ENCODE peak calls at places on chromosomes 5 and 9, in ten cellular contexts. C is T-helper 1 cell; Q is RWPE1; J is caudate nucleus; B is nucleus accumbens; W is astrocyte of the cerebellum; M is activated gamma-delta T cell treated with Interleukin-2 at 50 U/mL for 16 hours; L is NB4; E is skeletal muscle cell; S is stimulated activated CD4-positive, alpha-beta T cell treated with anti-CD3 and anti-CD28 coated beads, Interleukin-12 subunit alpha, Interleukin-12 subunit beta, amount 100 ng/mL, for 24 hours. I is an unnamed sample.
A peak's percentile ranks its signal among the peaks of the same experiment; 100 is the strongest.

GRCh38 chr9:123377211-123377971 is 21.4 kb downstream of the CRB2 start:
- DNase-seq in S (no peak), C (no peak), E (no peak), L (no peak), B (no peak), M (no peak), J (no peak), Q (no peak), W (no peak), I (no peak)

GRCh38 chr5:76083555-76084495 is 642 bp downstream of the SV2C start:
- DNase-seq in M (no peak), E (no peak), B (no peak), W (no peak), L (no peak), S (no peak), C (no peak), J (no peak), Q (no peak), I (no peak)

GRCh38 chr9:19521205-19521604 is 112.4 kb downstream of the ACER2 start:
- DNase-seq in J (no peak), Q (no peak), M (no peak), C (no peak), B (no peak), S (no peak), W (no peak), L (no peak), E (no peak), I (no peak)

GRCh38 chr5:1507961-1508678 is 15.6 kb downstream of the LPCAT1 start:
- DNase-seq in C (peak; percentile 2), W (no peak), E (no peak), B (no peak), L (no peak), S (no peak), M (peak; percentile 1), J (no peak), Q (no peak), I (no peak)

GRCh38 chr5:111252799-111253564 is 28.8 kb downstream of the CAMK4 start:
- DNase-seq in S (no peak), J (no peak), E (no peak), C (no peak), L (no peak), Q (no peak), M (no peak), W (no peak), B (no peak), I (no peak)

GRCh38 chr5:137594717-137595116 is 95.6 kb upstream of the SPOCK1 start:
- DNase-seq in Q (no peak), S (no peak), W (peak; percentile 9), C (no peak), L (no peak), J (no peak), M (no peak), B (no peak), E (no peak), I (no peak)

GRCh38 chr5:19370655-19371386 is 617.2 kb downstream of the CDH18 start:
- DNase-seq in Q (no peak), S (no peak), L (no peak), W (no peak), E (no peak), C (no peak), M (no peak), B (no peak), J (no peak), I (no peak)

GRCh38 chr9:78567693-78568092 is 270.8 kb downstream of the PSAT1 start:
- DNase-seq in J (no peak), C (no peak), S (no peak), E (no peak), M (no peak), Q (peak; percentile 11), B (no peak), L (no peak), W (no peak), I (no peak)

GRCh38 chr5:110880413-110880812 is 141.6 kb downstream of the SLC25A46 start:
- DNase-seq in Q (peak; percentile 54), S (no peak), J (no peak), M (no peak), B (no peak), E (peak; percentile 83), W (peak; percentile 88), C (no peak), L (no peak), I (peak; percentile 44)

GRCh38 chr5:17232405-17232804 is 15.0 kb downstream of the BASP1 start:
- DNase-seq in W (no peak), L (no peak), Q (no peak), M (no peak), E (no peak), J (no peak), S (no peak), B (no peak), C (no peak), I (no peak)

GRCh38 chr9:69122086-69122390 is 52.0 kb upstream of the TJP2 start:
- DNase-seq in C (no peak), L (peak; percentile 34), B (peak; percentile 72), M (peak; percentile 10), E (peak; percentile 18), W (peak; percentile 12), Q (peak; percentile 59), S (peak; percentile 20), J (peak; percentile 68), I (no peak)

GRCh38 chr9:101380295-101380694 is 4.5 kb downstream of the BAAT start:
- DNase-seq in L (no peak), E (no peak), J (no peak), M (no peak), B (no peak), C (no peak), W (no peak), S (no peak), Q (no peak), I (no peak)

GRCh38 chr5:76177974-76178373 is 94.8 kb downstream of the SV2C start:
- DNase-seq in L (no peak), S (no peak), J (no peak), Q (no peak), E (no peak), B (no peak), M (no peak), W (no peak), C (no peak), I (no peak)

GRCh38 chr5:132065351-132065937 is 5.0 kb downstream of the IL3 start:
- DNase-seq in W (peak; percentile 46), J (no peak), L (peak; percentile 68), M (peak; percentile 41), Q (peak; percentile 90), S (peak; percentile 59), E (no peak), C (no peak), B (no peak), I (no peak)

GRCh38 chr5:108655750-108656450 is 91.8 kb upstream of the FER start:
- DNase-seq in S (no peak), C (no peak), L (no peak), J (no peak), E (peak; percentile 31), Q (peak; percentile 91), W (peak; percentile 59), B (no peak), M (no peak), I (peak; percentile 7)

GRCh38 chr5:66616495-66617222 is 20.5 kb downstream of the MAST4 start:
- DNase-seq in L (no peak), C (no peak), B (no peak), S (no peak), J (no peak), W (no peak), E (no peak), Q (no peak), M (no peak), I (no peak)

GRCh38 chr9:108272350-108272899 is 583.4 kb downstream of the ACTL7B start:
- DNase-seq in E (peak; percentile 29), B (peak; percentile 17), S (no peak), L (peak; percentile 53), W (no peak), Q (peak; percentile 87), J (peak; percentile 1), M (no peak), C (no peak), I (no peak)

GRCh38 chr5:96609369-96609768 is 52.8 kb upstream of the CAST start:
- DNase-seq in M (no peak), E (no peak), L (no peak), C (no peak), W (no peak), J (no peak), Q (no peak), B (no peak), S (no peak), I (no peak)

GRCh38 chr9:346114-346513 is 131.4 kb downstream of the DOCK8 start:
- DNase-seq in E (peak; percentile 52), M (no peak), L (no peak), W (no peak), C (no peak), B (no peak), J (no peak), S (no peak), Q (no peak), I (no peak)

GRCh38 chr9:90287567-90288274 is 354.9 kb downstream of the DIRAS2 start:
- DNase-seq in Q (no peak), S (no peak), E (no peak), M (no peak), L (no peak), J (no peak), B (no peak), W (no peak), C (no peak), I (no peak)

GRCh38 chr5:178074266-178074952 is 38.9 kb upstream of the N4BP3 start:
- DNase-seq in B (no peak), W (peak; percentile 28), E (no peak), C (no peak), Q (no peak), S (no peak), M (no peak), J (no peak), L (peak; percentile 50), I (no peak)

GRCh38 chr9:6907772-6908381 is 150.1 kb downstream of the KDM4C start:
- DNase-seq in E (no peak), L (peak; percentile 59), W (peak; percentile 54), Q (no peak), S (no peak), M (no peak), C (no peak), B (no peak), J (no peak), I (no peak)

GRCh38 chr9:103661663-103662062 is 432.4 kb upstream of the SMC2 start:
- DNase-seq in L (no peak), E (no peak), S (no peak), Q (peak; percentile 27), M (no peak), B (no peak), C (no peak), W (no peak), J (no peak), I (no peak)

GRCh38 chr9:131817627-131818026 is 77.8 kb upstream of the RAPGEF1 start:
- DNase-seq in J (no peak), S (no peak), C (no peak), Q (no peak), B (no peak), M (no peak), L (no peak), E (no peak), W (no peak), I (no peak)

GRCh38 chr5:75729321-75729720 is 12.1 kb upstream of the POC5 start:
- DNase-seq in E (no peak), Q (no peak), M (no peak), L (no peak), C (no peak), S (no peak), B (no peak), W (no peak), J (no peak), I (no peak)

GRCh38 chr9:37037744-37038640 is 3.9 kb upstream of the PAX5 start:
- DNase-seq in C (no peak), W (no peak), B (no peak), S (no peak), M (no peak), J (no peak), Q (no peak), L (no peak), E (no peak), I (no peak)

GRCh38 chr5:177116631-177117373 is 16.8 kb upstream of the NSD1 start:
- DNase-seq in Q (peak; percentile 86), C (peak; percentile 72), B (peak; percentile 85), L (no peak), M (peak; percentile 75), E (no peak), W (peak; percentile 39), S (peak; percentile 81), J (peak; percentile 80), I (peak; percentile 9)

GRCh38 chr5:171664489-171664888 is 121.1 kb upstream of the SMIM23 start:
- DNase-seq in E (no peak), Q (no peak), C (no peak), B (no peak), L (no peak), J (no peak), S (no peak), W (no peak), M (no peak), I (no peak)

I was measured in keratinocyte.